ENCODE peak calls at places on chromosome 21, in ten cellular contexts. D is activated CD8-positive, alpha-beta T cell treated with anti-CD3 and anti-CD28 coated beads, Interleukin-2, amount 10 ng/mL, durations not matched to agents 7 days and 5 days; S is WTC11; C is HEK293T; L is CD8-positive, alpha-beta memory T cell; W is mesenchymal stem cell; R is activated CD4-positive, alpha-beta T cell treated with anti-CD3 and anti-CD28 coated beads for 24 hours; Y is AG04450; M is NCI-H2171; A is NCI-H1436. F is an unnamed sample.

GRCh38 chr21:14522689-14523088 is 23.4 kb downstream of the SAMSN1 start:
- DNase-seq in D (no peak), S (no peak), C (no peak), L (no peak), W (no peak), R (no peak), Y (no peak), M (no peak), A (no peak), F (no peak)

GRCh38 chr21:14901482-14901958 is 163.3 kb downstream of the NRIP1 start:
- DNase-seq in D (no peak), S (no peak), C (no peak), L (no peak), W (peak; percentile 32), R (no peak), Y (no peak), M (no peak), A (no peak), F (no peak)

GRCh38 chr21:39087238-39087975 is 95.8 kb downstream of the PSMG1 start:
- DNase-seq in D (no peak), S (no peak), C (no peak), L (no peak), W (no peak), R (no peak), Y (no peak), M (no peak), A (no peak), F (no peak)

GRCh38 chr21:44285547-44285992 is at the start of gene AIRE:
- DNase-seq in D (no peak), S (peak; percentile 33), C (no peak), L (no peak), W (peak; percentile 57), R (no peak), Y (no peak), M (no peak), A (no peak), F (no peak)

GRCh38 chr21:17250651-17251294 is 262.1 kb upstream of the CXADR start:
- DNase-seq in D (no peak), S (no peak), C (peak; percentile 42), L (no peak), W (no peak), R (no peak), Y (no peak), M (peak; percentile 46), A (peak; percentile 62), F (no peak)

GRCh38 chr21:42847726-42848125 is 31.6 kb downstream of the WDR4 start:
- DNase-seq in D (no peak), S (no peak), C (no peak), L (peak; percentile 19), W (no peak), R (no peak), Y (no peak), M (no peak), A (no peak), F (no peak)

GRCh38 chr21:32597205-32597604 is 11.9 kb upstream of the TCP10L start:
- DNase-seq in D (no peak), S (no peak), C (no peak), L (no peak), W (peak; percentile 82), R (no peak), Y (peak; percentile 47), M (no peak), A (no peak), F (peak; percentile 74)

GRCh38 chr21:42366292-42367010 is at the start of gene TFF1:
- DNase-seq in D (no peak), S (no peak), C (no peak), L (no peak), W (no peak), R (no peak), Y (no peak), M (no peak), A (no peak), F (peak; percentile 27)

GRCh38 chr21:37276377-37276776 is 9.2 kb upstream of the VPS26C start:
- DNase-seq in D (no peak), S (no peak), C (no peak), L (no peak), W (no peak), R (no peak), Y (no peak), M (no peak), A (no peak), F (no peak)

GRCh38 chr21:41835711-41836154 is 43.4 kb downstream of the PRDM15 start:
- DNase-seq in D (no peak), S (no peak), C (no peak), L (no peak), W (no peak), R (no peak), Y (no peak), M (no peak), A (no peak), F (no peak)

GRCh38 chr21:36545776-36546511 is 66.0 kb upstream of the CLDN14 start:
- DNase-seq in D (no peak), S (no peak), C (no peak), L (no peak), W (no peak), R (no peak), Y (no peak), M (no peak), A (no peak), F (no peak)

GRCh38 chr21:42641311-42642218 is 11.9 kb upstream of the PDE9A start:
- DNase-seq in D (no peak), S (no peak), C (no peak), L (peak; percentile 18), W (peak; percentile 44), R (no peak), Y (no peak), M (no peak), A (no peak), F (no peak)

F was measured in Panc1.